ENCODE peak calls at places on chromosomes 12 and 14, in seven cellular contexts. X is ovary, S is A549, M is K562, I is stomach, C is sigmoid colon, T is H1. R is an unnamed sample.

GRCh38 chr12:40907115-40907521 is 214.9 kb downstream of the CNTN1 start:
- DNase-seq in X (no peak), S (peak), M (no peak), I (no peak), C (no peak), T (no peak), R (no peak)

GRCh38 chr14:70662080-70662479 is 20.4 kb downstream of the TTC9 start:
- DNase-seq in X (no peak), S (no peak), M (no peak), I (no peak), C (no peak), T (no peak), R (no peak)

GRCh38 chr14:69049675-69050074 is 70.6 kb upstream of the ACTN1 start:
- DNase-seq in X (no peak), S (no peak), M (no peak), I (no peak), C (peak), T (no peak), R (no peak)

GRCh38 chr12:116397148-116397547 is 119.7 kb upstream of the MED13L start:
- DNase-seq in X (no peak), S (no peak), M (no peak), I (no peak), C (no peak), T (no peak), R (no peak)

GRCh38 chr12:70305794-70306193 is 60.3 kb upstream of the KCNMB4 start:
- DNase-seq in X (no peak), S (no peak), M (no peak), I (no peak), C (no peak), T (no peak), R (no peak)

GRCh38 chr12:132555686-132556085 is 54.7 kb downstream of the LRCOL1 start:
- DNase-seq in X (no peak), S (no peak), M (no peak), I (no peak), C (no peak), T (no peak), R (peak)

GRCh38 chr12:110745632-110746284 is 3.1 kb upstream of the PPP1CC start:
- DNase-seq in X (no peak), S (no peak), M (no peak), I (no peak), C (no peak), T (no peak), R (no peak)

GRCh38 chr12:112130461-112130998 is 5.2 kb downstream of the TRAFD1 start:
- DNase-seq in X (no peak), S (no peak), M (no peak), I (no peak), C (no peak), T (no peak), R (no peak)

GRCh38 chr14:35390577-35391387 is 13.8 kb downstream of the NFKBIA start:
- DNase-seq in X (no peak), S (no peak), M (peak), I (no peak), C (no peak), T (no peak), R (peak)
- TF ChIP-seq EP300 in X (no peak), S (no peak), M (peak), I (no peak), C (no peak), T (no peak), R (no peak)

GRCh38 chr12:93299262-93299846 is 78.4 kb upstream of the NUDT4 start:
- DNase-seq in X (no peak), S (no peak), M (no peak), I (no peak), C (no peak), T (no peak), R (no peak)

GRCh38 chr12:93306636-93307035 is 71.1 kb upstream of the NUDT4 start:
- DNase-seq in X (no peak), S (no peak), M (no peak), I (no peak), C (no peak), T (no peak), R (no peak)

GRCh38 chr12:93301171-93301570 is 76.6 kb upstream of the NUDT4 start:
- DNase-seq in X (no peak), S (no peak), M (no peak), I (no peak), C (no peak), T (no peak), R (no peak)

GRCh38 chr12:93300611-93301021 is 77.1 kb upstream of the NUDT4 start:
- DNase-seq in X (no peak), S (no peak), M (no peak), I (no peak), C (no peak), T (no peak), R (no peak)

GRCh38 chr12:93302331-93303229 is 75.1 kb upstream of the NUDT4 start:
- DNase-seq in X (no peak), S (no peak), M (peak), I (no peak), C (no peak), T (no peak), R (no peak)
- H3K4me3 ChIP-seq in X (no peak), S (no peak), M (no peak), I (no peak), C (no peak), T (no peak), R (no peak)

DNA sequence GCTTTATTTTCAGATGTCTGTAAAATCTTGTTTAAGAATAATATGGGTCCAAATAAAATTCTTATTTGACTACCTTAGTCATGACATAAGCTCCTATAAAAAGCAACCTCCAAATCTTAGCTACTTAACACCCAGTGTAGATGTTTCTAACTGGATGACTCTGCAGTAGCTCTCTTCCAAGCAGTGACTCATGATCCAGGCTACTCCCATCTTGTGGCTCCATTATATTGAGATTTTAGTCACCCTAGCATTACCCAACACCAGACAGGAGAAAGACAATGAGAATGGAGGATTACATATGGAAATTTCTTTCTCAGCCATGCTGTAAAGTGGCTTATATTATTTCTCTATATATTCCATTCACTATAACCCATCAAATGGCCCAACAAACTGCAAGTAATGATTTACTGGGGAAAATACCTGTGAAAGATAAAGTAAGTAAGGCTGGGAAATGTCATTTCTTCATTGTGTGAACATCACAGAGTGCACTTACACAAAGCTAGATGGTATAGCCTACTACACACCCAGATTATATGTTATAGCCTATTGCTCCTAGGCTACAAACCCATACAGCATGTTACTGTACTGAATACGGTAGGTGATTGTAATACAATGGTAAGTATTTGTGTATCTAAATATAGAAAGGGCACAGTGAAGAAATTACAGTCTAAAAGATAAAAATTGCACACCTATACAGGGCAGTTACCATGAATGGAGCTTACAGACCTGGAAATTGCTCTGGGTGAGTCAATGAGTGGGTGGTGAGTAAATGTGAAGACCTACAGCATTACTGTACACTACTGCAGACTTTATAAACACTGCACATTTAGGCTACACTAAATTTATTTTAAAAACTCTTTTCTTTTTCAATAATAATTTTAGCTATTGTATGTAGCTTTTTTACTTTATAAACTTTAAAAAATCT is 163.2 kb downstream of the DYRK2 start:
- DNase-seq in X (no peak), S (no peak), M (no peak), I (no peak), C (no peak), T (no peak), R (no peak)
- H3K27ac ChIP-seq in X (no peak), S (no peak), M (no peak), I (no peak), C (no peak), T (no peak), R (no peak)

GRCh38 chr12:77190022-77190421 is 124.7 kb upstream of the E2F7 start:
- DNase-seq in X (no peak), S (no peak), M (no peak), I (no peak), C (no peak), T (no peak), R (no peak)
- TF ChIP-seq EP300 in X (no peak), S (no peak), M (no peak), I (no peak), C (no peak), T (no peak), R (no peak)

GRCh38 chr14:67821121-67821520 is 1.5 kb downstream of the RAD51B start:
- DNase-seq in X (no peak), S (no peak), M (no peak), I (no peak), C (no peak), T (no peak), R (no peak)
- H3K4me3 ChIP-seq in X (no peak), S (no peak), M (no peak), I (no peak), C (no peak), T (no peak), R (no peak)

DNA sequence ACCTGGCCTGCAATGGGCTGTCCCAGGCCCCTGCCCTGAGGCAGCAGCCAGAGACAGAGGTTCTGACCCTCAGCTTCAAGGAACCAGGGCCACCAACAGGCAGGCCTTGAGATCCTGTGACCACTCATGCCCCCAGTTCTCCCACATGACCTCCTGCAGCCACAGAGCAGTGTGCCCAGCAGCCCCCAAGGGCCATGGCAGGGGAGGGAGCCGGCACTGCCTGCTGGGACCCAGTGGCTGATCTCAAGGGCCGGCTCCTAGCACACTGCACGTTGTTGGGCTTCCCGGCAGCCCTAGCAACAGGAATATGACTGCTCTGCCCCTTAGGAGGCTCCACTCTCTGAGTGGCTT is 14.8 kb downstream of the DEGS2 start:
- DNase-seq in X (no peak), S (no peak), M (no peak), I (no peak), C (no peak), T (no peak), R (no peak)
- H3K27ac ChIP-seq in X (no peak), S (no peak), M (no peak), I (peak), C (no peak), T (no peak), R (peak)

GRCh38 chr14:43674273-43674672 is 832.8 kb downstream of the FSCB start:
- DNase-seq in X (no peak), S (no peak), M (no peak), I (no peak), C (no peak), T (no peak), R (no peak)

GRCh38 chr14:43677581-43677980 is 829.5 kb downstream of the FSCB start:
- DNase-seq in X (no peak), S (no peak), M (no peak), I (no peak), C (no peak), T (no peak), R (no peak)
- TF ChIP-seq EP300 in X (no peak), S (no peak), M (no peak), I (no peak), C (no peak), T (no peak), R (no peak)

R was measured in upper lobe of left lung.